ENCODE peak calls at places on chromosomes 6 and 20, in seven cellular contexts. Y is hepatocyte, J is OCI-LY7, R is GM23248, F is fibroblast of lung, D is keratinocyte, B is IMR-90. A is an unnamed sample.

GRCh38 chr6:15893556-15894253 is 230.9 kb upstream of the DTNBP1 start:
- DNase-seq in Y (peak; percentile 32), J (peak; percentile 57), R (no peak), F (peak; percentile 37), D (peak; percentile 54), B (peak; percentile 27), A (no peak)

GRCh38 chr6:56899311-56899710 is 55.6 kb upstream of the BEND6 start:
- DNase-seq in Y (no peak), J (no peak), R (peak; percentile 76), F (peak; percentile 42), D (no peak), B (peak; percentile 72), A (peak; percentile 71)

GRCh38 chr20:37185681-37186080 is 6.3 kb upstream of the MROH8 start:
- DNase-seq in Y (no peak), J (no peak), R (no peak), F (no peak), D (no peak), B (no peak), A (no peak)

GRCh38 chr6:169487579-169488205 is 214.1 kb downstream of the WDR27 start:
- DNase-seq in Y (no peak), J (no peak), R (peak; percentile 9), F (peak; percentile 43), D (no peak), B (peak; percentile 13), A (no peak)

GRCh38 chr6:123565529-123565928 is 71.2 kb downstream of the TRDN start:
- DNase-seq in Y (no peak), J (no peak), R (no peak), F (no peak), D (no peak), B (no peak), A (no peak)

GRCh38 chr20:4451487-4451886 is 270.2 kb upstream of the PRND start:
- DNase-seq in Y (no peak), J (no peak), R (no peak), F (peak; percentile 28), D (peak; percentile 84), B (no peak), A (no peak)

GRCh38 chr20:2133318-2134183 is 31.9 kb downstream of the STK35 start:
- DNase-seq in Y (peak; percentile 32), J (no peak), R (peak; percentile 90), F (peak; percentile 90), D (no peak), B (peak; percentile 79), A (no peak)

GRCh38 chr6:24708612-24709011 is 10.3 kb downstream of the C6orf62 start:
- DNase-seq in Y (no peak), J (no peak), R (no peak), F (no peak), D (no peak), B (no peak), A (no peak)

GRCh38 chr6:112038268-112038667 is 15.6 kb upstream of the CCN6 start:
- DNase-seq in Y (no peak), J (no peak), R (peak; percentile 70), F (no peak), D (no peak), B (no peak), A (no peak)

GRCh38 chr6:168270274-168271174 is 49.1 kb downstream of the DACT2 start:
- DNase-seq in Y (no peak), J (no peak), R (no peak), F (no peak), D (no peak), B (no peak), A (no peak)

GRCh38 chr6:136526196-136526930 is 23.9 kb downstream of the MAP7 start:
- DNase-seq in Y (peak; percentile 63), J (no peak), R (peak; percentile 83), F (peak; percentile 65), D (no peak), B (peak; percentile 63), A (peak; percentile 95)

GRCh38 chr6:150211700-150212615 is 69.1 kb downstream of the PPP1R14C start:
- DNase-seq in Y (no peak), J (no peak), R (peak; percentile 30), F (no peak), D (no peak), B (no peak), A (no peak)

GRCh38 chr20:20393207-20393606 is 25.3 kb downstream of the INSM1 start:
- DNase-seq in Y (no peak), J (no peak), R (peak; percentile 13), F (no peak), D (no peak), B (peak; percentile 89), A (peak; percentile 85)

GRCh38 chr6:117110146-117110545 is 155.2 kb upstream of the VGLL2 start:
- DNase-seq in Y (no peak), J (no peak), R (no peak), F (no peak), D (no peak), B (no peak), A (no peak)

GRCh38 chr6:105318660-105319059 is 84.2 kb downstream of the PREP start:
- DNase-seq in Y (no peak), J (no peak), R (peak; percentile 87), F (peak; percentile 32), D (peak; percentile 55), B (peak; percentile 51), A (no peak)

GRCh38 chr6:16058188-16058780 is 70.6 kb upstream of the MYLIP start:
- DNase-seq in Y (peak; percentile 23), J (no peak), R (no peak), F (no peak), D (no peak), B (no peak), A (no peak)

GRCh38 chr6:155861821-155862220 is 406.2 kb upstream of the NOX3 start:
- DNase-seq in Y (no peak), J (no peak), R (no peak), F (no peak), D (no peak), B (no peak), A (no peak)

GRCh38 chr20:576156-576555 is 32.6 kb upstream of the CSNK2A1 start:
- DNase-seq in Y (no peak), J (no peak), R (no peak), F (no peak), D (no peak), B (no peak), A (no peak)

GRCh38 chr6:91669154-91669903 is 1082.5 kb upstream of the MAP3K7 start:
- DNase-seq in Y (no peak), J (no peak), R (no peak), F (peak; percentile 9), D (no peak), B (no peak), A (no peak)

GRCh38 chr6:6712258-6712978 is 123.9 kb downstream of the LY86 start:
- DNase-seq in Y (peak; percentile 76), J (no peak), R (peak; percentile 95), F (peak; percentile 96), D (no peak), B (peak; percentile 87), A (peak; percentile 88)

GRCh38 chr6:124190256-124190655 is 386.6 kb downstream of the NKAIN2 start:
- DNase-seq in Y (no peak), J (no peak), R (no peak), F (no peak), D (no peak), B (no peak), A (no peak)

GRCh38 chr6:24321538-24322162 is 36.2 kb downstream of the DCDC2 start:
- DNase-seq in Y (no peak), J (no peak), R (peak; percentile 6), F (no peak), D (no peak), B (no peak), A (no peak)

GRCh38 chr20:20549699-20550098 is 162.7 kb downstream of the RALGAPA2 start:
- DNase-seq in Y (peak; percentile 67), J (no peak), R (peak; percentile 91), F (peak; percentile 89), D (peak; percentile 93), B (peak; percentile 73), A (no peak)

GRCh38 chr20:1326031-1326930 is 2.7 kb downstream of the SDCBP2 start:
- DNase-seq in Y (peak; percentile 44), J (no peak), R (peak; percentile 75), F (peak; percentile 74), D (no peak), B (peak; percentile 41), A (peak; percentile 69)

GRCh38 chr6:16276991-16277981 is 38.9 kb downstream of the GMPR start:
- DNase-seq in Y (peak; percentile 94), J (peak; percentile 7), R (peak; percentile 96), F (peak; percentile 84), D (peak; percentile 52), B (peak; percentile 93), A (peak; percentile 97)

GRCh38 chr6:5762561-5762968 is 244.2 kb downstream of the NRN1 start:
- DNase-seq in Y (no peak), J (no peak), R (no peak), F (no peak), D (no peak), B (no peak), A (no peak)

GRCh38 chr6:109079981-109080380 is 14.7 kb downstream of the SESN1 start:
- DNase-seq in Y (no peak), J (peak; percentile 70), R (no peak), F (no peak), D (no peak), B (no peak), A (no peak)
- H3K4me3 ChIP-seq in Y (no peak overlapping the region), J (peak overlapping the region; percentile 34), R (no peak overlapping the region), F (no peak overlapping the region), D (no peak overlapping the region), B (no peak overlapping the region), A (no peak overlapping the region)

DNA sequence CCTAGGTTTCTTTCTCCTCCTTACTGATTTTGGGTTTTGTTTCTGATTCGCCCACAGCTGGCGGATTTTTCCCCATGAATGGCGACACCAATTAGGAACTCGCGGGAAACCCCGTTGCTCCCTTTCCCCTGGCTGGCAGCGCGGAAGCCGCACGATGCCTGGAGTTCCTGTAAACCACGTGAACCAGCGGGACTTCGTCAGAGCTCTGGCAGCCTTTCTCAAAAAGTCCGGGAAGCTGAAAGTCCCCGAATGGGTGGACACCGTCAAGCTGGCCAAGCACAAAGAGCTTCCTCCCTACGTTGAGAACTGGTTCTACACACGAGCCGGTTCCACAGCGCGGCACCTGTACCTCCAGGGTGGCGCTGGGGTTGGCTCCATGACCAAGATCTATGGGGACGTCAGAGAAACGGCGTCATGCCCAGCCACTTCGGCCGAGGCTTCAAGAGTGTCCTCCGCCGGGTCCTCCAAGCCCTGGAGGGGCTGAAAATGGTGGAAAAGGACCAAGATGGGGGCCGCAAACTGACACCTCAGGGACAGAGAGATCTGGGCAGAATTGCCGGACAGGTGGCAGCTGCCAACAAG is 3.2 kb upstream of the SEC23B start:
- DNase-seq in Y (no peak), J (no peak), R (peak; percentile 56), F (peak; percentile 27), D (no peak), B (peak; percentile 27), A (no peak)
- H2AFZ ChIP-seq in Y (no peak overlapping the region), J (peak overlapping the region; percentile 6), R (peak overlapping the region; percentile 89), F (peak overlapping the region; percentile 49), D (peak overlapping the region; percentile 80), B (peak overlapping the region; percentile 77), A (peak overlapping the region; percentile 32)

DNA sequence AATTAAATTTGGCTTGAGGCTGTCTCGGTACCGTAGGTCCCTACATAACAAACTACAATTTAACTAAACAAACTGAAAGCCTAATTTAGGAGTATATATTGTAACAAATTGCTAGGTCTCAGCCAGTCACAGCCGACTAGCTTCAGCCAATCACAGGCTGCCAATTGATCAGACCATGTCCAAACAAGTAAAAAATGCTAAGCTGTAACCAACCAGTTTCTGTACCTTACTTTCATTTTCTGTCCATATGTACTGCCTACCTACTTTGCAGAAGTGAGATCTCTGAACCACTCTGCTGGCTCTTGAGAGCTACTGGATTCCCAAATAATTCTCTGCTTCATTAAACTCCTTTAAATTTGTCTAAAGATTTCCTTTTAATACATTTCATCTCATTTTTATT is 648.0 kb upstream of the GJE1 start:
- DNase-seq in Y (no peak), J (peak; percentile 87), R (no peak), F (peak; percentile 30), D (peak; percentile 11), B (peak; percentile 47), A (no peak)
- H3K4me2 ChIP-seq in Y (no peak overlapping the region), J (peak overlapping the region; percentile 74), R (peak overlapping the region; percentile 86), F (no peak overlapping the region), D (peak overlapping the region; percentile 68), B (peak overlapping the region; percentile 18), A (peak overlapping the region; percentile 86)

GRCh38 chr20:36065427-36065998 is 89.0 kb upstream of the EPB41L1 start:
- DNase-seq in Y (no peak), J (no peak), R (no peak), F (no peak), D (no peak), B (no peak), A (no peak)
- H3K4me3 ChIP-seq in Y (peak overlapping the region; percentile 12), J (peak overlapping the region; percentile 72), R (peak overlapping the region; percentile 76), F (no peak overlapping the region), D (peak overlapping the region; percentile 53), B (no peak overlapping the region), A (peak overlapping the region; percentile 84)